ENCODE peak calls at places on chromosomes 6 and 20, in seven cellular contexts. One of them, this sample, is unnamed.

GRCh38 chr6:108277831-108278230 is 17.0 kb upstream of the SNX3 start:
- DNase-seq in stimulated activated naive CD8-positive, alpha-beta T cell treated with anti-CD3 and anti-CD28 coated beads, Interleukin-15, Interleukin-2, amounts not matched to agents 100 U/mL and 50 U/mL, for 24 hours: no peak
- DNase-seq in activated T-helper 1 cell treated with anti-CD3 and anti-CD28 coated beads, Interleukin-12 subunit alpha, Interleukin-12 subunit beta, Interleukin-2, Interleukin-4 antibody, amounts not matched to agents 30 ng/mL and 10 ng/mL and 1 ng/mL, durations not matched to agents 14 hours and 24 hours and 36 hours: no peak
- DNase-seq in T-cell: no peak
- DNase-seq in EH: peak; percentile 13
- DNase-seq in bronchial epithelial cell: no peak
- DNase-seq in RPMI8226: no peak
- DNase-seq in this sample: no peak

GRCh38 chr6:30101423-30101938 is 11.4 kb downstream of the TRIM31 start:
- DNase-seq in stimulated activated naive CD8-positive, alpha-beta T cell treated with anti-CD3 and anti-CD28 coated beads, Interleukin-15, Interleukin-2, amounts not matched to agents 100 U/mL and 50 U/mL, for 24 hours: no peak
- DNase-seq in activated T-helper 1 cell treated with anti-CD3 and anti-CD28 coated beads, Interleukin-12 subunit alpha, Interleukin-12 subunit beta, Interleukin-2, Interleukin-4 antibody, amounts not matched to agents 30 ng/mL and 10 ng/mL and 1 ng/mL, durations not matched to agents 14 hours and 24 hours and 36 hours: no peak
- DNase-seq in T-cell: no peak
- DNase-seq in EH: no peak
- DNase-seq in bronchial epithelial cell: peak; percentile 30
- DNase-seq in RPMI8226: peak; percentile 42
- DNase-seq in this sample: peak; percentile 9

GRCh38 chr6:119351005-119351394 is 1.4 kb upstream of the MAN1A1 start:
- DNase-seq in stimulated activated naive CD8-positive, alpha-beta T cell treated with anti-CD3 and anti-CD28 coated beads, Interleukin-15, Interleukin-2, amounts not matched to agents 100 U/mL and 50 U/mL, for 24 hours: no peak
- DNase-seq in activated T-helper 1 cell treated with anti-CD3 and anti-CD28 coated beads, Interleukin-12 subunit alpha, Interleukin-12 subunit beta, Interleukin-2, Interleukin-4 antibody, amounts not matched to agents 30 ng/mL and 10 ng/mL and 1 ng/mL, durations not matched to agents 14 hours and 24 hours and 36 hours: no peak
- DNase-seq in T-cell: no peak
- DNase-seq in EH: peak; percentile 30
- DNase-seq in bronchial epithelial cell: peak; percentile 54
- DNase-seq in RPMI8226: peak; percentile 41
- DNase-seq in this sample: no peak

GRCh38 chr6:170074907-170075306 is 216.0 kb downstream of the DLL1 start:
- DNase-seq in stimulated activated naive CD8-positive, alpha-beta T cell treated with anti-CD3 and anti-CD28 coated beads, Interleukin-15, Interleukin-2, amounts not matched to agents 100 U/mL and 50 U/mL, for 24 hours: no peak
- DNase-seq in activated T-helper 1 cell treated with anti-CD3 and anti-CD28 coated beads, Interleukin-12 subunit alpha, Interleukin-12 subunit beta, Interleukin-2, Interleukin-4 antibody, amounts not matched to agents 30 ng/mL and 10 ng/mL and 1 ng/mL, durations not matched to agents 14 hours and 24 hours and 36 hours: no peak
- DNase-seq in T-cell: no peak
- DNase-seq in EH: no peak
- DNase-seq in bronchial epithelial cell: no peak
- DNase-seq in RPMI8226: no peak
- DNase-seq in this sample: no peak

GRCh38 chr20:48155231-48155630 is 369.9 kb upstream of the SULF2 start:
- DNase-seq in stimulated activated naive CD8-positive, alpha-beta T cell treated with anti-CD3 and anti-CD28 coated beads, Interleukin-15, Interleukin-2, amounts not matched to agents 100 U/mL and 50 U/mL, for 24 hours: no peak
- DNase-seq in activated T-helper 1 cell treated with anti-CD3 and anti-CD28 coated beads, Interleukin-12 subunit alpha, Interleukin-12 subunit beta, Interleukin-2, Interleukin-4 antibody, amounts not matched to agents 30 ng/mL and 10 ng/mL and 1 ng/mL, durations not matched to agents 14 hours and 24 hours and 36 hours: no peak
- DNase-seq in T-cell: no peak
- DNase-seq in EH: no peak
- DNase-seq in bronchial epithelial cell: no peak
- DNase-seq in RPMI8226: no peak
- DNase-seq in this sample: no peak

GRCh38 chr20:8043687-8044278 is 24.2 kb upstream of the TMX4 start:
- DNase-seq in stimulated activated naive CD8-positive, alpha-beta T cell treated with anti-CD3 and anti-CD28 coated beads, Interleukin-15, Interleukin-2, amounts not matched to agents 100 U/mL and 50 U/mL, for 24 hours: no peak
- DNase-seq in activated T-helper 1 cell treated with anti-CD3 and anti-CD28 coated beads, Interleukin-12 subunit alpha, Interleukin-12 subunit beta, Interleukin-2, Interleukin-4 antibody, amounts not matched to agents 30 ng/mL and 10 ng/mL and 1 ng/mL, durations not matched to agents 14 hours and 24 hours and 36 hours: no peak
- DNase-seq in T-cell: no peak
- DNase-seq in EH: peak; percentile 62
- DNase-seq in bronchial epithelial cell: peak; percentile 70
- DNase-seq in RPMI8226: peak; percentile 77
- DNase-seq in this sample: peak; percentile 14

GRCh38 chr6:122610690-122611455 is 668 bp downstream of the PKIB start:
- DNase-seq in stimulated activated naive CD8-positive, alpha-beta T cell treated with anti-CD3 and anti-CD28 coated beads, Interleukin-15, Interleukin-2, amounts not matched to agents 100 U/mL and 50 U/mL, for 24 hours: peak; percentile 31
- DNase-seq in activated T-helper 1 cell treated with anti-CD3 and anti-CD28 coated beads, Interleukin-12 subunit alpha, Interleukin-12 subunit beta, Interleukin-2, Interleukin-4 antibody, amounts not matched to agents 30 ng/mL and 10 ng/mL and 1 ng/mL, durations not matched to agents 14 hours and 24 hours and 36 hours: peak; percentile 1
- DNase-seq in T-cell: no peak
- DNase-seq in EH: peak; percentile 4
- DNase-seq in bronchial epithelial cell: peak; percentile 27
- DNase-seq in RPMI8226: peak; percentile 27
- DNase-seq in this sample: peak; percentile 32

GRCh38 chr20:62710886-62711702 is 2.5 kb downstream of the NTSR1 start:
- DNase-seq in stimulated activated naive CD8-positive, alpha-beta T cell treated with anti-CD3 and anti-CD28 coated beads, Interleukin-15, Interleukin-2, amounts not matched to agents 100 U/mL and 50 U/mL, for 24 hours: peak; percentile 26
- DNase-seq in activated T-helper 1 cell treated with anti-CD3 and anti-CD28 coated beads, Interleukin-12 subunit alpha, Interleukin-12 subunit beta, Interleukin-2, Interleukin-4 antibody, amounts not matched to agents 30 ng/mL and 10 ng/mL and 1 ng/mL, durations not matched to agents 14 hours and 24 hours and 36 hours: no peak
- DNase-seq in T-cell: peak; percentile 30
- DNase-seq in EH: no peak
- DNase-seq in bronchial epithelial cell: peak; percentile 7
- DNase-seq in RPMI8226: peak; percentile 95
- DNase-seq in this sample: peak; percentile 38

GRCh38 chr6:119463081-119463626 is 113.6 kb upstream of the MAN1A1 start:
- DNase-seq in stimulated activated naive CD8-positive, alpha-beta T cell treated with anti-CD3 and anti-CD28 coated beads, Interleukin-15, Interleukin-2, amounts not matched to agents 100 U/mL and 50 U/mL, for 24 hours: no peak
- DNase-seq in activated T-helper 1 cell treated with anti-CD3 and anti-CD28 coated beads, Interleukin-12 subunit alpha, Interleukin-12 subunit beta, Interleukin-2, Interleukin-4 antibody, amounts not matched to agents 30 ng/mL and 10 ng/mL and 1 ng/mL, durations not matched to agents 14 hours and 24 hours and 36 hours: peak; percentile 22
- DNase-seq in T-cell: no peak
- DNase-seq in EH: no peak
- DNase-seq in bronchial epithelial cell: no peak
- DNase-seq in RPMI8226: peak; percentile 49
- DNase-seq in this sample: peak; percentile 42

GRCh38 chr20:22060610-22061009 is 355.1 kb downstream of the PAX1 start:
- DNase-seq in stimulated activated naive CD8-positive, alpha-beta T cell treated with anti-CD3 and anti-CD28 coated beads, Interleukin-15, Interleukin-2, amounts not matched to agents 100 U/mL and 50 U/mL, for 24 hours: no peak
- DNase-seq in activated T-helper 1 cell treated with anti-CD3 and anti-CD28 coated beads, Interleukin-12 subunit alpha, Interleukin-12 subunit beta, Interleukin-2, Interleukin-4 antibody, amounts not matched to agents 30 ng/mL and 10 ng/mL and 1 ng/mL, durations not matched to agents 14 hours and 24 hours and 36 hours: no peak
- DNase-seq in T-cell: no peak
- DNase-seq in EH: no peak
- DNase-seq in bronchial epithelial cell: no peak
- DNase-seq in RPMI8226: peak; percentile 20
- DNase-seq in this sample: no peak

GRCh38 chr6:149895702-149896310 is 2.1 kb downstream of the RAET1E start:
- DNase-seq in stimulated activated naive CD8-positive, alpha-beta T cell treated with anti-CD3 and anti-CD28 coated beads, Interleukin-15, Interleukin-2, amounts not matched to agents 100 U/mL and 50 U/mL, for 24 hours: peak; percentile 22
- DNase-seq in activated T-helper 1 cell treated with anti-CD3 and anti-CD28 coated beads, Interleukin-12 subunit alpha, Interleukin-12 subunit beta, Interleukin-2, Interleukin-4 antibody, amounts not matched to agents 30 ng/mL and 10 ng/mL and 1 ng/mL, durations not matched to agents 14 hours and 24 hours and 36 hours: no peak
- DNase-seq in T-cell: no peak
- DNase-seq in EH: peak; percentile 88
- DNase-seq in bronchial epithelial cell: peak; percentile 84
- DNase-seq in RPMI8226: peak; percentile 81
- DNase-seq in this sample: peak; percentile 71

GRCh38 chr20:59039233-59039632 is 3.4 kb downstream of the PRELID3B start:
- DNase-seq in stimulated activated naive CD8-positive, alpha-beta T cell treated with anti-CD3 and anti-CD28 coated beads, Interleukin-15, Interleukin-2, amounts not matched to agents 100 U/mL and 50 U/mL, for 24 hours: no peak
- DNase-seq in activated T-helper 1 cell treated with anti-CD3 and anti-CD28 coated beads, Interleukin-12 subunit alpha, Interleukin-12 subunit beta, Interleukin-2, Interleukin-4 antibody, amounts not matched to agents 30 ng/mL and 10 ng/mL and 1 ng/mL, durations not matched to agents 14 hours and 24 hours and 36 hours: no peak
- DNase-seq in T-cell: no peak
- DNase-seq in EH: no peak
- DNase-seq in bronchial epithelial cell: no peak
- DNase-seq in RPMI8226: no peak
- DNase-seq in this sample: no peak

GRCh38 chr6:43724914-43725642 is 37.5 kb upstream of the MRPS18A start:
- DNase-seq in stimulated activated naive CD8-positive, alpha-beta T cell treated with anti-CD3 and anti-CD28 coated beads, Interleukin-15, Interleukin-2, amounts not matched to agents 100 U/mL and 50 U/mL, for 24 hours: peak; percentile 86
- DNase-seq in activated T-helper 1 cell treated with anti-CD3 and anti-CD28 coated beads, Interleukin-12 subunit alpha, Interleukin-12 subunit beta, Interleukin-2, Interleukin-4 antibody, amounts not matched to agents 30 ng/mL and 10 ng/mL and 1 ng/mL, durations not matched to agents 14 hours and 24 hours and 36 hours: peak; percentile 61
- DNase-seq in T-cell: peak; percentile 20
- DNase-seq in EH: peak; percentile 88
- DNase-seq in bronchial epithelial cell: peak; percentile 90
- DNase-seq in RPMI8226: peak; percentile 96
- DNase-seq in this sample: peak; percentile 94

GRCh38 chr6:17580518-17581048 is 19.5 kb upstream of the FAM8A1 start:
- DNase-seq in stimulated activated naive CD8-positive, alpha-beta T cell treated with anti-CD3 and anti-CD28 coated beads, Interleukin-15, Interleukin-2, amounts not matched to agents 100 U/mL and 50 U/mL, for 24 hours: peak; percentile 30
- DNase-seq in activated T-helper 1 cell treated with anti-CD3 and anti-CD28 coated beads, Interleukin-12 subunit alpha, Interleukin-12 subunit beta, Interleukin-2, Interleukin-4 antibody, amounts not matched to agents 30 ng/mL and 10 ng/mL and 1 ng/mL, durations not matched to agents 14 hours and 24 hours and 36 hours: no peak
- DNase-seq in T-cell: no peak
- DNase-seq in EH: peak; percentile 54
- DNase-seq in bronchial epithelial cell: no peak
- DNase-seq in RPMI8226: no peak
- DNase-seq in this sample: peak; percentile 31

GRCh38 chr20:38221041-38221589 is 39.4 kb downstream of the KIAA1755 start:
- DNase-seq in stimulated activated naive CD8-positive, alpha-beta T cell treated with anti-CD3 and anti-CD28 coated beads, Interleukin-15, Interleukin-2, amounts not matched to agents 100 U/mL and 50 U/mL, for 24 hours: peak; percentile 80
- DNase-seq in activated T-helper 1 cell treated with anti-CD3 and anti-CD28 coated beads, Interleukin-12 subunit alpha, Interleukin-12 subunit beta, Interleukin-2, Interleukin-4 antibody, amounts not matched to agents 30 ng/mL and 10 ng/mL and 1 ng/mL, durations not matched to agents 14 hours and 24 hours and 36 hours: peak; percentile 60
- DNase-seq in T-cell: peak; percentile 59
- DNase-seq in EH: peak; percentile 69
- DNase-seq in bronchial epithelial cell: peak; percentile 34
- DNase-seq in RPMI8226: peak; percentile 64
- DNase-seq in this sample: peak; percentile 79

GRCh38 chr6:135233676-135234491 is 52.8 kb downstream of the MYB start:
- DNase-seq in stimulated activated naive CD8-positive, alpha-beta T cell treated with anti-CD3 and anti-CD28 coated beads, Interleukin-15, Interleukin-2, amounts not matched to agents 100 U/mL and 50 U/mL, for 24 hours: no peak
- DNase-seq in activated T-helper 1 cell treated with anti-CD3 and anti-CD28 coated beads, Interleukin-12 subunit alpha, Interleukin-12 subunit beta, Interleukin-2, Interleukin-4 antibody, amounts not matched to agents 30 ng/mL and 10 ng/mL and 1 ng/mL, durations not matched to agents 14 hours and 24 hours and 36 hours: no peak
- DNase-seq in T-cell: no peak
- DNase-seq in EH: no peak
- DNase-seq in bronchial epithelial cell: no peak
- DNase-seq in RPMI8226: peak; percentile 45
- DNase-seq in this sample: no peak

GRCh38 chr6:137699036-137699683 is 167.9 kb upstream of the TNFAIP3 start:
- DNase-seq in stimulated activated naive CD8-positive, alpha-beta T cell treated with anti-CD3 and anti-CD28 coated beads, Interleukin-15, Interleukin-2, amounts not matched to agents 100 U/mL and 50 U/mL, for 24 hours: no peak
- DNase-seq in activated T-helper 1 cell treated with anti-CD3 and anti-CD28 coated beads, Interleukin-12 subunit alpha, Interleukin-12 subunit beta, Interleukin-2, Interleukin-4 antibody, amounts not matched to agents 30 ng/mL and 10 ng/mL and 1 ng/mL, durations not matched to agents 14 hours and 24 hours and 36 hours: no peak
- DNase-seq in T-cell: no peak
- DNase-seq in EH: peak; percentile 67
- DNase-seq in bronchial epithelial cell: peak; percentile 42
- DNase-seq in RPMI8226: no peak
- DNase-seq in this sample: peak; percentile 74

GRCh38 chr6:170227521-170227983 is 63.3 kb downstream of the DLL1 start:
- DNase-seq in stimulated activated naive CD8-positive, alpha-beta T cell treated with anti-CD3 and anti-CD28 coated beads, Interleukin-15, Interleukin-2, amounts not matched to agents 100 U/mL and 50 U/mL, for 24 hours: no peak
- DNase-seq in activated T-helper 1 cell treated with anti-CD3 and anti-CD28 coated beads, Interleukin-12 subunit alpha, Interleukin-12 subunit beta, Interleukin-2, Interleukin-4 antibody, amounts not matched to agents 30 ng/mL and 10 ng/mL and 1 ng/mL, durations not matched to agents 14 hours and 24 hours and 36 hours: no peak
- DNase-seq in T-cell: no peak
- DNase-seq in EH: no peak
- DNase-seq in bronchial epithelial cell: peak; percentile 46
- DNase-seq in RPMI8226: no peak
- DNase-seq in this sample: no peak

GRCh38 chr6:20711518-20711917 is 177.3 kb downstream of the CDKAL1 start:
- DNase-seq in stimulated activated naive CD8-positive, alpha-beta T cell treated with anti-CD3 and anti-CD28 coated beads, Interleukin-15, Interleukin-2, amounts not matched to agents 100 U/mL and 50 U/mL, for 24 hours: no peak
- DNase-seq in activated T-helper 1 cell treated with anti-CD3 and anti-CD28 coated beads, Interleukin-12 subunit alpha, Interleukin-12 subunit beta, Interleukin-2, Interleukin-4 antibody, amounts not matched to agents 30 ng/mL and 10 ng/mL and 1 ng/mL, durations not matched to agents 14 hours and 24 hours and 36 hours: no peak
- DNase-seq in T-cell: no peak
- DNase-seq in EH: peak; percentile 24
- DNase-seq in bronchial epithelial cell: peak; percentile 68
- DNase-seq in RPMI8226: no peak
- DNase-seq in this sample: no peak

GRCh38 chr6:19035454-19035853 is 648.3 kb downstream of the RNF144B start:
- DNase-seq in stimulated activated naive CD8-positive, alpha-beta T cell treated with anti-CD3 and anti-CD28 coated beads, Interleukin-15, Interleukin-2, amounts not matched to agents 100 U/mL and 50 U/mL, for 24 hours: no peak
- DNase-seq in activated T-helper 1 cell treated with anti-CD3 and anti-CD28 coated beads, Interleukin-12 subunit alpha, Interleukin-12 subunit beta, Interleukin-2, Interleukin-4 antibody, amounts not matched to agents 30 ng/mL and 10 ng/mL and 1 ng/mL, durations not matched to agents 14 hours and 24 hours and 36 hours: no peak
- DNase-seq in T-cell: no peak
- DNase-seq in EH: no peak
- DNase-seq in bronchial epithelial cell: no peak
- DNase-seq in RPMI8226: no peak
- DNase-seq in this sample: no peak

GRCh38 chr6:35048031-35048613 is 93.0 kb downstream of the TCP11 start:
- DNase-seq in stimulated activated naive CD8-positive, alpha-beta T cell treated with anti-CD3 and anti-CD28 coated beads, Interleukin-15, Interleukin-2, amounts not matched to agents 100 U/mL and 50 U/mL, for 24 hours: no peak
- DNase-seq in activated T-helper 1 cell treated with anti-CD3 and anti-CD28 coated beads, Interleukin-12 subunit alpha, Interleukin-12 subunit beta, Interleukin-2, Interleukin-4 antibody, amounts not matched to agents 30 ng/mL and 10 ng/mL and 1 ng/mL, durations not matched to agents 14 hours and 24 hours and 36 hours: no peak
- DNase-seq in T-cell: no peak
- DNase-seq in EH: no peak
- DNase-seq in bronchial epithelial cell: no peak
- DNase-seq in RPMI8226: no peak
- DNase-seq in this sample: no peak

GRCh38 chr6:147508871-147509608 is 550 bp downstream of the SAMD5 start:
- DNase-seq in stimulated activated naive CD8-positive, alpha-beta T cell treated with anti-CD3 and anti-CD28 coated beads, Interleukin-15, Interleukin-2, amounts not matched to agents 100 U/mL and 50 U/mL, for 24 hours: no peak
- DNase-seq in activated T-helper 1 cell treated with anti-CD3 and anti-CD28 coated beads, Interleukin-12 subunit alpha, Interleukin-12 subunit beta, Interleukin-2, Interleukin-4 antibody, amounts not matched to agents 30 ng/mL and 10 ng/mL and 1 ng/mL, durations not matched to agents 14 hours and 24 hours and 36 hours: no peak
- DNase-seq in T-cell: no peak
- DNase-seq in EH: no peak
- DNase-seq in bronchial epithelial cell: no peak
- DNase-seq in RPMI8226: no peak
- DNase-seq in this sample: no peak

GRCh38 chr6:53361549-53362031 is 12.8 kb upstream of the ELOVL5 start:
- DNase-seq in stimulated activated naive CD8-positive, alpha-beta T cell treated with anti-CD3 and anti-CD28 coated beads, Interleukin-15, Interleukin-2, amounts not matched to agents 100 U/mL and 50 U/mL, for 24 hours: peak; percentile 33
- DNase-seq in activated T-helper 1 cell treated with anti-CD3 and anti-CD28 coated beads, Interleukin-12 subunit alpha, Interleukin-12 subunit beta, Interleukin-2, Interleukin-4 antibody, amounts not matched to agents 30 ng/mL and 10 ng/mL and 1 ng/mL, durations not matched to agents 14 hours and 24 hours and 36 hours: peak; percentile 44
- DNase-seq in T-cell: peak; percentile 47
- DNase-seq in EH: peak; percentile 77
- DNase-seq in bronchial epithelial cell: peak; percentile 79
- DNase-seq in RPMI8226: peak; percentile 81
- DNase-seq in this sample: peak; percentile 77

GRCh38 chr6:111757342-111757741 is 115.9 kb downstream of the FYN start:
- DNase-seq in stimulated activated naive CD8-positive, alpha-beta T cell treated with anti-CD3 and anti-CD28 coated beads, Interleukin-15, Interleukin-2, amounts not matched to agents 100 U/mL and 50 U/mL, for 24 hours: no peak
- DNase-seq in activated T-helper 1 cell treated with anti-CD3 and anti-CD28 coated beads, Interleukin-12 subunit alpha, Interleukin-12 subunit beta, Interleukin-2, Interleukin-4 antibody, amounts not matched to agents 30 ng/mL and 10 ng/mL and 1 ng/mL, durations not matched to agents 14 hours and 24 hours and 36 hours: no peak
- DNase-seq in T-cell: no peak
- DNase-seq in EH: peak; percentile 65
- DNase-seq in bronchial epithelial cell: peak; percentile 59
- DNase-seq in RPMI8226: no peak
- DNase-seq in this sample: peak; percentile 53

GRCh38 chr20:48787861-48788375 is 39.9 kb downstream of the PREX1 start:
- DNase-seq in stimulated activated naive CD8-positive, alpha-beta T cell treated with anti-CD3 and anti-CD28 coated beads, Interleukin-15, Interleukin-2, amounts not matched to agents 100 U/mL and 50 U/mL, for 24 hours: no peak
- DNase-seq in activated T-helper 1 cell treated with anti-CD3 and anti-CD28 coated beads, Interleukin-12 subunit alpha, Interleukin-12 subunit beta, Interleukin-2, Interleukin-4 antibody, amounts not matched to agents 30 ng/mL and 10 ng/mL and 1 ng/mL, durations not matched to agents 14 hours and 24 hours and 36 hours: no peak
- DNase-seq in T-cell: no peak
- DNase-seq in EH: peak; percentile 74
- DNase-seq in bronchial epithelial cell: peak; percentile 15
- DNase-seq in RPMI8226: peak; percentile 26
- DNase-seq in this sample: no peak